ENCODE peak calls at places on chromosome 1, in six cellular contexts. F, X, E, M, I and D are unnamed samples. For H3K36me3, the result is how much of the 10 kb centered on the place peaks cover.

GRCh38 chr1:203327684-203328457 is 22.6 kb downstream of the BTG2 start:
- DNase-seq in F (no peak), X (peak), E (peak), M (no peak), I (peak), D (no peak)

GRCh38 chr1:37434292-37434907 is 40.0 kb upstream of the ZC3H12A start:
- DNase-seq in F (peak), X (peak), E (peak), M (peak), I (peak), D (peak)

GRCh38 chr1:231934797-231935196 is 308.2 kb downstream of the DISC1 start:
- DNase-seq in F (no peak), X (no peak), E (no peak), M (no peak), I (no peak), D (no peak)

GRCh38 chr1:19696820-19697219 is 32.1 kb downstream of the HTR6 start:
- DNase-seq in F (no peak), X (no peak), E (no peak), M (no peak), I (no peak), D (no peak)

GRCh38 chr1:163056832-163057231 is 12.3 kb upstream of the RGS4 start:
- DNase-seq in F (no peak), X (no peak), E (no peak), M (no peak), I (no peak), D (no peak)

GRCh38 chr1:88276158-88276557 is 407.9 kb upstream of the PKN2 start:
- DNase-seq in F (no peak), X (no peak), E (no peak), M (no peak), I (no peak), D (no peak)

GRCh38 chr1:61269648-61270047 is 187.3 kb downstream of the NFIA start:
- DNase-seq in F (no peak), X (no peak), E (no peak), M (no peak), I (no peak), D (no peak)

GRCh38 chr1:6762060-6762459 is 23.2 kb upstream of the CAMTA1 start:
- DNase-seq in F (no peak), X (no peak), E (no peak), M (no peak), I (no peak), D (no peak)

GRCh38 chr1:207243756-207244408 is 77.6 kb upstream of the CD55 start:
- DNase-seq in F (no peak), X (no peak), E (no peak), M (no peak), I (peak), D (no peak)
- H3K36me3 ChIP-seq in F (under half), X (under half), E (under half), M (under half), I (under half), D (under half)

DNA sequence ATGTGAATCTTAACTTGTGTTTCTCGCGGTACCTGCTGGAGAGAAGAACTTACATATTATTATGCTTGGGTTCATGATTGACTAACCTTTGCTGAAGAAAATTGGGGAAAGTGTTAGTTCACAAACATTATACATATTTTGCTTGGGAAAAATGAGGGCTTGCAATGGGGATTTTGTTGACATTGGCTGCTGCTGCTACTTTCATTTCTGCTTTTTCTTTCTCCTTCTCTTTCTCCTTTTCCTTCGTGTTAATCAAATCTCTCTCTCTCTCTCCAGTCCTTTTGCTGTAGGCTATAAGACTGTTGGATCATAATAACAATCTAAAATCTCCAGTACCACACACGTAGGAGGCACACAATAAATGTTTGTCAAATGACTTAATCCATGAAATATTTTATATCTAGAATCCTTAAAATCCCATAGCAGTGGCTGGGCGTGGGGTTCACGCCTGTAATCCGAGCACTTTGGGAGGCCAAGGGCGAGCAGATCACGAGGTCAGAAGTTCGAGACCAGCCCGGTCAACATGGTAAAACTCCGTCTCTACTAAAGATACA is 23.0 kb downstream of the IRF2BP2 start:
- DNase-seq in F (no peak), X (no peak), E (no peak), M (no peak), I (peak), D (no peak)
- H3K27ac ChIP-seq in F (peak), X (peak), E (no peak), M (no peak), I (no peak), D (no peak)

GRCh38 chr1:8873506-8874229 is 4.8 kb downstream of the ENO1 start:
- DNase-seq in F (peak), X (peak), E (peak), M (peak), I (peak), D (no peak)

GRCh38 chr1:8871965-8872399 is 6.5 kb downstream of the ENO1 start:
- DNase-seq in F (no peak), X (no peak), E (no peak), M (no peak), I (no peak), D (no peak)

GRCh38 chr1:8871539-8871935 is 6.9 kb downstream of the ENO1 start:
- DNase-seq in F (no peak), X (no peak), E (peak), M (no peak), I (no peak), D (no peak)

GRCh38 chr1:8874230-8875201 is 4.0 kb downstream of the ENO1 start:
- DNase-seq in F (peak), X (no peak), E (no peak), M (no peak), I (no peak), D (no peak)

GRCh38 chr1:8873001-8873400 is 5.5 kb downstream of the ENO1 start:
- DNase-seq in F (peak), X (no peak), E (no peak), M (no peak), I (no peak), D (no peak)
- H3K36me3 ChIP-seq in F (under half), X (half or more), E (half or more), M (half or more), I (half or more), D (half or more)

DNA sequence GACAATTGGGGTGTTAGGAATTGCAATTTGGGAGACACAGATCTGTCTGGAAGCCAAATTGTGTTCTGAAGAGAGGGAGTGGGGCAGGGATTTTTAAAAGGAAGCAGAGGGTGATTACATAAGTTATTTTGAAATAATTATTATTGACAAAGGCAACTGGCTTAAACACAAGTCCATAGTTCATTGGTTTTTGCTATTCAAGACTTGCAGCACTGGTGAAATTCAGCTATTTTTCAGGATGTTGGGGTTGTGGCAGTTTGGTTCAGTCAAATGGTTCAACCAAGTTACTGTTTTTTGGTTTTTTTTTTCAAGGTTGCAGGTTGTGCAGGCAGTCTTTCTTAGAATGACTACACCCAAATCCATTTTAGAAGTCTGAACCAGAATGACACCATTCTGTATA is 300.0 kb upstream of the DEPDC1 start:
- DNase-seq in F (no peak), X (no peak), E (no peak), M (no peak), I (no peak), D (no peak)
- H3K27ac ChIP-seq in F (no peak), X (no peak), E (no peak), M (no peak), I (no peak), D (no peak)

GRCh38 chr1:8395433-8395866 is 77.5 kb downstream of the SLC45A1 start:
- DNase-seq in F (no peak), X (no peak), E (no peak), M (no peak), I (no peak), D (peak)
- H3K36me3 ChIP-seq in F (under half), X (under half), E (under half), M (under half), I (under half), D (half or more)

DNA sequence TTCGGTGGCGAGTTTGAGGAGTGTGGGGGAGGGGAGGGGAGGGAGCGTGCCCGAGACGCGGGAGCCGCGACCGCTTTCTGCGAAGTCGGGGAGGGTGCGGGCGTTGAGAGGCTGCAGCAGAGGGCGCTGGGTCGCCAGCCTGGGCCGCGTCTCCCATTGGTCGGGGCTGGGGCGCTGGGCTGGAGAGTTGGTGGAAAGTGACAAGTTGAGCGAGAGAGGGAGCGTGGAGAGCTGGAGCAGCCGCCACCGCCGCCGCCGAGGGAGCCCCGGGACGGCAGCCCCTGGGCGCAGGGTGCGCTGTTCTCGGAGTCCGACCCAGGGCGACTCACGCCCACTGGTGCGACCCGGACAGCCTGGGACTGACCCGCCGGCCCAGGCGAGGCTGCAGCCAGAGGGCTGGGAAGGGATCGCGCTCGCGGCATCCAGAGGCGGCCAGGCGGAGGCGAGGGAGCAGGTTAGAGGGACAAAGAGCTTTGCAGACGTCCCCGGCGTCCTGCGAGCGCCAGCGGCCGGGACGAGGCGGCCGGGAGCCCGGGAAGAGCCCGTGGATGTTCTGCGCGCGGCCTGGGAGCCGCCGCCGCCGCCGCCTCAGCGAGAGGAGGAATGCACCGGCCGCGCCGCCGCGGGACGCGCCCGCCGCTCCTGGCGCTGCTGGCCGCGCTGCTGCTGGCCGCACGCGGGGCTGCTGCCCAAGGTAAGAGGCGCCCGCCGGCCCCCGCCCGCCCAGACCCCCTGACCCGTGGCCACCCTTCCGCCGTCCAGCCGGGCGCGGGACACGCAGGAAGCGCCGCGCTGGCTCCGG is at the start of gene ROR1:
- DNase-seq in F (peak), X (peak), E (peak), M (peak), I (peak), D (peak)
- H3K27ac ChIP-seq in F (peak), X (peak), E (no peak), M (peak), I (peak), D (no peak)

GRCh38 chr1:168088511-168089325 is 48.0 kb downstream of the GPR161 start:
- DNase-seq in F (no peak), X (no peak), E (no peak), M (no peak), I (no peak), D (no peak)

GRCh38 chr1:168085401-168085872 is 51.3 kb downstream of the GPR161 start:
- DNase-seq in F (no peak), X (peak), E (no peak), M (no peak), I (no peak), D (no peak)

GRCh38 chr1:168086438-168086837 is 50.3 kb downstream of the GPR161 start:
- DNase-seq in F (no peak), X (no peak), E (no peak), M (no peak), I (no peak), D (no peak)

GRCh38 chr1:168089326-168089978 is 47.3 kb downstream of the GPR161 start:
- DNase-seq in F (no peak), X (no peak), E (no peak), M (no peak), I (no peak), D (no peak)

GRCh38 chr1:168087696-168088095 is 49.0 kb downstream of the GPR161 start:
- DNase-seq in F (no peak), X (no peak), E (no peak), M (no peak), I (no peak), D (no peak)
- H3K36me3 ChIP-seq in F (under half), X (under half), E (under half), M (under half), I (under half), D (under half)